ENCODE peak calls at places on chromosomes 1 and 21, in four cellular contexts. Z is HepG2, B is GM12878, G is H1. Y is an unnamed sample.

GRCh38 chr1:63073530-63074306 is 248.6 kb upstream of the FOXD3 start:
- DNase-seq in Z (no peak), B (no peak), G (no peak), Y (peak; percentile 11)

GRCh38 chr1:239025223-239025622 is 361.1 kb upstream of the CHRM3 start:
- DNase-seq in Z (no peak), B (peak; percentile 3), G (no peak), Y (no peak)

GRCh38 chr1:37391181-37391949 is 83.0 kb upstream of the ZC3H12A start:
- DNase-seq in Z (no peak), B (no peak), G (no peak), Y (peak; percentile 92)

GRCh38 chr21:41477641-41478318 is 30.2 kb downstream of the TMPRSS2 start:
- DNase-seq in Z (no peak), B (no peak), G (peak; percentile 62), Y (peak; percentile 63)

GRCh38 chr21:38679531-38679930 is 126.2 kb upstream of the ETS2 start:
- DNase-seq in Z (no peak), B (peak; percentile 9), G (no peak), Y (no peak)

GRCh38 chr1:178345821-178346220 is 150.9 kb downstream of the CLEC20A start:
- DNase-seq in Z (no peak), B (no peak), G (no peak), Y (no peak)

GRCh38 chr1:78447096-78447495 is 43.7 kb upstream of the PTGFR start:
- DNase-seq in Z (no peak), B (no peak), G (no peak), Y (no peak)

GRCh38 chr1:196102826-196103225 is 505.4 kb downstream of the KCNT2 start:
- DNase-seq in Z (no peak), B (no peak), G (no peak), Y (no peak)

GRCh38 chr1:27306892-27307850 is 14.8 kb upstream of the TMEM222 start:
- DNase-seq in Z (peak; percentile 31), B (no peak), G (no peak), Y (peak; percentile 63)

GRCh38 chr1:19086176-19086875 is 123.7 kb downstream of the UBR4 start:
- DNase-seq in Z (no peak), B (no peak), G (no peak), Y (no peak)

GRCh38 chr21:44312089-44312488 is 12.2 kb downstream of the PFKL start:
- DNase-seq in Z (no peak), B (no peak), G (no peak), Y (no peak)

GRCh38 chr1:221886311-221887090 is 144.6 kb upstream of the DUSP10 start:
- DNase-seq in Z (no peak), B (no peak), G (no peak), Y (no peak)

GRCh38 chr1:177302365-177303044 is 131.7 kb downstream of the BRINP2 start:
- DNase-seq in Z (no peak), B (no peak), G (no peak), Y (no peak)

GRCh38 chr1:167059045-167059728 is 31.0 kb downstream of the GPA33 start:
- DNase-seq in Z (peak; percentile 45), B (no peak), G (peak; percentile 77), Y (peak; percentile 85)

GRCh38 chr1:16484501-16484835 is 29.6 kb downstream of the RNU1-1 start:
- DNase-seq in Z (no peak), B (no peak), G (no peak), Y (no peak)

GRCh38 chr1:24705260-24706073 is 39.8 kb upstream of the CLIC4 start:
- DNase-seq in Z (peak; percentile 98), B (peak; percentile 82), G (peak; percentile 61), Y (peak; percentile 89)

GRCh38 chr1:247440001-247440620 is 17.8 kb downstream of the OR2B11 start:
- DNase-seq in Z (no peak), B (peak; percentile 81), G (no peak), Y (no peak)

GRCh38 chr1:83692524-83693336 is 306.2 kb downstream of the TTLL7 start:
- DNase-seq in Z (peak; percentile 1), B (peak; percentile 9), G (peak; percentile 65), Y (peak; percentile 97)
- TF ChIP-seq SUZ12 in Z (no peak), B (peak; percentile 77), G (no peak), Y (no peak)

GRCh38 chr1:94540440-94541174 is 952 bp downstream of the F3 start:
- DNase-seq in Z (no peak), B (no peak), G (no peak), Y (no peak)
- H3K4me3 ChIP-seq in Z (peak overlapping the region; percentile 54), B (no peak overlapping the region), G (peak overlapping the region; percentile 77), Y (peak overlapping the region; percentile 80)

GRCh38 chr1:11873395-11873794 is 14.7 kb upstream of the NPPB start:
- DNase-seq in Z (no peak), B (no peak), G (no peak), Y (no peak)

GRCh38 chr1:11862890-11863289 is 4.1 kb upstream of the NPPB start:
- DNase-seq in Z (no peak), B (no peak), G (no peak), Y (no peak)

GRCh38 chr1:11869104-11869503 is 10.4 kb upstream of the NPPB start:
- DNase-seq in Z (no peak), B (no peak), G (no peak), Y (no peak)

GRCh38 chr1:11869650-11870207 is 11.0 kb upstream of the NPPB start:
- DNase-seq in Z (no peak), B (no peak), G (no peak), Y (no peak)

DNA sequence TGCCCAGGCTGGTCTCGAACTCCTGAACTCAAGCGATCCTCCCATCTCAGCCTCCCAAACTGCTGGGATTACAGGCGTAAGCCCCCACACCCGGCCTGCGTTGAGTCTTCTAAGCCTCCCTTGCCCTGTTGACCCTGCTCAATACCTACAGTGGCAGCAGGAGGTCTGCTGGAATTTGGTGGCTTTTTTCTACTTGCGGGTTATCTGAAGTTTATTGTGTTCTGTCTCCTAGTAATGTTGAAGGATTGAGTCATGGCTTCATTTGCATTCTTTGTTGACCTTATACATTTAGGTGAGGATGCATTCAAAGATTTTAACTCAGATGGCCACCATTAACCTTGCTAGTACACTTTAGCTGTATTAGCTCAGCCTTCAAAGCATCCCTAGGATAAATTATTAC is 9.6 kb upstream of the NPPB start:
- DNase-seq in Z (no peak), B (no peak), G (no peak), Y (no peak)
- TF ChIP-seq SUZ12 in Z (no peak), B (no peak), G (no peak), Y (no peak)

GRCh38 chr1:51330331-51331201 is at the start of gene TTC39A:
- DNase-seq in Z (no peak), B (no peak), G (no peak), Y (no peak)

GRCh38 chr1:51328279-51328678 is 2.1 kb downstream of the TTC39A start:
- DNase-seq in Z (no peak), B (no peak), G (no peak), Y (no peak)

GRCh38 chr1:51328926-51329325 is 1.4 kb downstream of the TTC39A start:
- DNase-seq in Z (no peak), B (no peak), G (no peak), Y (no peak)

GRCh38 chr1:51331206-51332100 is 1.1 kb upstream of the TTC39A start:
- DNase-seq in Z (peak; percentile 62), B (peak; percentile 13), G (no peak), Y (peak; percentile 68)

GRCh38 chr1:51329443-51330325 is 678 bp downstream of the TTC39A start:
- DNase-seq in Z (no peak), B (no peak), G (no peak), Y (no peak)
- H3K4me3 ChIP-seq in Z (no peak overlapping the region), B (no peak overlapping the region), G (peak overlapping the region; percentile 54), Y (peak overlapping the region; percentile 32)

GRCh38 chr1:229594227-229595008 is 31.5 kb downstream of the TAF5L start:
- DNase-seq in Z (no peak), B (no peak), G (no peak), Y (no peak)

GRCh38 chr1:229599218-229599812 is 26.6 kb downstream of the TAF5L start:
- DNase-seq in Z (no peak), B (no peak), G (no peak), Y (no peak)

GRCh38 chr1:229600229-229600628 is 25.7 kb downstream of the TAF5L start:
- DNase-seq in Z (no peak), B (no peak), G (no peak), Y (no peak)

GRCh38 chr1:229597877-229598276 is 28.0 kb downstream of the TAF5L start:
- DNase-seq in Z (no peak), B (no peak), G (no peak), Y (no peak)

DNA sequence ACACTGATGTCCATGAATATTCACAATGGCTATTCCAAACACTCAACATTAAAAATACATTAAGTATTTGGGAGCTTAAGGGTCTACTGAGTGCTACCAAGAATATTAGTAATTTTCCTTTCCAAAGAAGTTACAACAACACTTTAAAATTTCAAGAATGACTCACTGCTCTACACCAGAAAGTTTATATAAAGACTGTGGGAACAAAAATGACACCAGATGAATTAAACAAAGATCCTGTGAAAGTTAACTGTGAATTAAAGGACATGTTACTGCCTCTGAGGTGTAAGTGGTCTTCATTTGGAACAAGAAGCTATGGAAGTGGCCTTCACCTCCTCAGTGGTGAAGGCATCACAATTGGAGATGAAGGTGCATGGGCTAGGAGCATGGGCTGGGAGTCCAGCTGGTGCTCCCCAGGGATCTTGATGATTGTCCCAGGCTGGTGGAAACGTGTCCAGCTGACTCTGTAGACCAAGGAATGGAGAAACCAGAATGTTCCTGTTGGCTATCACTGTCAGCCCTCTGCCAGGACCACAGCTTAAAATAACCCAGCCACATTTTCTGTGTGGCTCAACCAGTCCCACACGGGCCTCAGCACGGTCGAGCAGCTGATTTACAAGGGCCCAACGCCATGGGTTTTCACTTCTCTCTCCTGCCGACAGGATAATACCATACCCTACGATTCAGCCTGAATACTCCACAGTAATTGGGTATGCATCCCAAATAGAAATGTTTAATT is 28.8 kb downstream of the TAF5L start:
- DNase-seq in Z (no peak), B (no peak), G (no peak), Y (no peak)
- TF ChIP-seq SUZ12 in Z (no peak), B (no peak), G (no peak), Y (no peak)

DNA sequence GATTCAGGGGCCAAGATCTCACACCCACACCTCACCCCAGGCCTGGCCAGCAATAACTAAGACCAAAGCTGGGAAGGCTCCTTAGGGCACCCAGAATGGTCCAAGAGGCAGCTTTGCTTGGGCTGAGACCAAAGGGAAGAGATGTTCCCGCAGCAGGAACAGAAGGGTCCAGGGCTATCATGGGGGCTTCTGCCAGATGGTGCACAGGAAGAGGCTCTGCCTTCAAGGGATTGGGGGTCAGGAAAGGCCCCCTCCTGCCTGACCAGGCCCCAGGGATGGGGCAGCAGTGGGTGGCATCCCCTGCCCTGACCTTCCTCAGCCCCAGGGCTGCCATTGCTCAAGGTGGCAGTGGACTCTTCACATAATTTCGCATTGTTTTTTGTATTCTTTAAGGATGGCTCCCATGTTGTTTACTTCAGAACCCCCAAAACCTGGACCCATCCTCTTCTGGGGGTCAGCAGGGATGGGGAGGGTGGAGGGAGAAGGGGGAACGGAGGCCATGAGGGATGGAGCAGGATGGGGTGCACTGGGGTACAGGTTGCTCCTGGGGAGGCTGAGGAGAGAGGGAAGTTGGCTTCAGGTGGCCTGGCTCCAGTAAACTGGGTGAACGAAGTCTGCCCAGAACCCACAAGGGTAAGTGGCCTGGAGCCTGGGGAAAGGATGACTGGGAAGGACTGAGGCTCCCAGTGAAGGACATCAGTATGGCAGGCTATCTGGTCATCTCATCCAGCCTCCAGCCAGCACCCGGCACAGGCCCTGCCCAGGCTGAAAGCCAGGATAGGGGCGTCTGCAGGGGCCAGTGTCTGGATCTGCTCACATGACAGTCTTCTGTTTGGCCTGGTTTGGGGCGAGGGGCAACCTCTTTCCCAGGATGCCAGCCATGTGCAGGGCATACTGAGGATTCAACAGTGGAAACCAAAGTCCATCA is 2.6 kb upstream of the NADK start:
- DNase-seq in Z (no peak), B (no peak), G (no peak), Y (no peak)
- H3K4me3 ChIP-seq in Z (no peak overlapping the region), B (peak overlapping the region; percentile 56), G (peak overlapping the region; percentile 91), Y (no peak overlapping the region)

GRCh38 chr1:171107257-171107940 is 16.7 kb downstream of the FMO3 start:
- DNase-seq in Z (no peak), B (no peak), G (no peak), Y (no peak)
- TF ChIP-seq SUZ12 in Z (no peak), B (no peak), G (no peak), Y (no peak)

Y was measured in NT2/D1.